ENCODE peak calls at places on chromosomes 1 and 21, in nine cellular contexts. B is cardiac fibroblast, P is neural crest cell, S is GM13977, U is GM13976, O is uterus, X is left ventricle myocardium inferior, Y is RWPE1, V is astrocyte of the spinal cord. A is an unnamed sample.

GRCh38 chr1:69523032-69523431 is 44.7 kb upstream of the LRRC7 start:
- DNase-seq in U (no peak), B (peak; percentile 50), P (no peak), X (no peak), V (peak; percentile 89), O (no peak), Y (peak; percentile 11), S (no peak), A (no peak)

GRCh38 chr1:168786476-168787330 is 57.7 kb upstream of the DPT start:
- DNase-seq in B (no peak), O (no peak), U (no peak), X (no peak), Y (no peak), P (no peak), S (no peak), V (peak; percentile 30), A (no peak)

GRCh38 chr1:59530119-59530518 is 233.2 kb downstream of the FGGY start:
- DNase-seq in B (no peak), X (no peak), P (no peak), Y (no peak), O (no peak), V (no peak), S (no peak), U (no peak), A (no peak)

GRCh38 chr1:74964508-74964907 is 169.7 kb upstream of the LHX8 start:
- DNase-seq in O (no peak), S (no peak), X (no peak), Y (no peak), U (no peak), P (no peak), B (no peak), V (peak; percentile 3), A (no peak)

GRCh38 chr1:203317429-203318228 is 12.3 kb downstream of the BTG2 start:
- DNase-seq in U (no peak), X (no peak), V (no peak), S (no peak), B (no peak), P (no peak), Y (no peak), O (no peak), A (no peak)

GRCh38 chr1:31535561-31535960 is 40.8 kb upstream of the TINAGL1 start:
- DNase-seq in B (no peak), Y (peak; percentile 41), P (no peak), U (no peak), X (no peak), O (no peak), S (no peak), V (no peak), A (no peak)

GRCh38 chr1:68269637-68270430 is 37.5 kb upstream of the WLS start:
- DNase-seq in Y (peak; percentile 59), S (no peak), U (no peak), B (no peak), V (peak; percentile 35), X (no peak), P (no peak), O (no peak), A (no peak)

GRCh38 chr21:36330904-36331303 is 10.9 kb downstream of the MORC3 start:
- DNase-seq in O (peak; percentile 32), P (peak; percentile 13), X (peak; percentile 41), Y (peak; percentile 44), V (peak; percentile 49), S (peak; percentile 65), B (peak; percentile 69), U (peak; percentile 65), A (peak; percentile 61)

GRCh38 chr1:82565546-82565945 is 764.8 kb downstream of the ADGRL2 start:
- DNase-seq in S (no peak), P (no peak), B (peak; percentile 62), X (no peak), V (peak; percentile 91), Y (peak; percentile 41), O (no peak), U (no peak), A (no peak)

GRCh38 chr1:21834094-21834493 is 22.0 kb downstream of the LDLRAD2 start:
- DNase-seq in Y (no peak), P (no peak), S (no peak), O (no peak), X (no peak), U (no peak), B (no peak), V (no peak), A (no peak)

DNA sequence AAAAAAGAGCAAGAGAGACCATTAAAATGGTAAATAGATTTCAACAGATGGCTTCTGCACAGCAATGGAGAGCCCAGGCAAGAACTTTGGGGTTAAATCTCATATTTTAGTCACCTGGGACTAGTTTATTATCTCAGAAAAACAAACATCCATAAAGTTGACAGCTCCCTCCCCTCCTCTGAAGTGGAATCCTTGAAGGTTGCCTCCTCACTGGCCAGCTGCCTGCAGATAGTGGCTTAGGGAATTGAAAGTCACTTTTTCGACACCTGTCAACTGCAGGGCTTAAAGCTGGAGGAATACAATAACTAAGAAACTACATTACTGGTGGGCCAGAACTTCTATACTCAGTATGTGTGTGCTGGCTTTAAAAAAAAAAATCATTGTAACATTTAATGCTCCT is 52.3 kb downstream of the LHX4 start:
- DNase-seq in P (no peak), V (no peak), Y (no peak), U (no peak), X (no peak), O (no peak), S (no peak), B (no peak), A (no peak)
- TF ChIP-seq CTCF in P (no peak), V (no peak), Y (no peak), U (no peak), X (no peak), O (no peak), S (no peak), B (no peak), A (no peak)

GRCh38 chr1:228267962-228268890 is 60.4 kb downstream of the OBSCN start:
- DNase-seq in Y (no peak), X (peak; percentile 52), O (no peak), B (no peak), P (no peak), S (peak; percentile 15), U (no peak), V (no peak), A (no peak)

GRCh38 chr1:228263636-228264035 is 55.8 kb downstream of the OBSCN start:
- DNase-seq in U (no peak), S (no peak), Y (no peak), B (no peak), P (no peak), X (no peak), V (no peak), O (no peak), A (no peak)

GRCh38 chr1:228262475-228262874 is 54.6 kb downstream of the OBSCN start:
- DNase-seq in P (no peak), X (no peak), Y (no peak), U (no peak), O (no peak), S (no peak), B (no peak), V (no peak), A (no peak)

GRCh38 chr1:228264100-228264816 is 56.4 kb downstream of the OBSCN start:
- DNase-seq in B (no peak), Y (no peak), S (no peak), V (no peak), P (no peak), X (no peak), U (no peak), O (no peak), A (no peak)

DNA sequence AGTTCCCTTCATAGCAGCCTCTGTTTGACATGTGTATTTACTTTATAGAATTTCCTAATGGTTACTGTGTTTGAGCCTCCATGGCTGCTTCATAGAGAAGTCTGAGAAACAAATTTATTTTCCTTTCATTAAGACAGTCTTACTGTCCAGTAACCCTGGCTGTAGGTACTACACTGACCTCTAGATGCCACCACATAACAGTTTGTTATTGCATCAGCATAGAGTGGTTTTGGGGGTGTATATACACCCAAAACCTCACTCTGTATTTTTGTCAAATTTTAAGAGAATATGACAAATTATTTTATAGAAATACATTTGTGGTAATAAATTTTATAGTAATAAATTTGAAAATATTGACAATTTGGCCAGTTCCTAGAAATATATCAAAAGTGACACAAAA is 57.3 kb downstream of the OBSCN start:
- DNase-seq in V (no peak), Y (peak; percentile 23), X (no peak), B (peak; percentile 45), P (no peak), U (no peak), S (peak; percentile 41), O (no peak), A (no peak)
- TF ChIP-seq CTCF in V (no peak), Y (peak; percentile 30), X (peak; percentile 18), B (peak; percentile 34), P (peak; percentile 26), U (no peak), S (peak; percentile 28), O (no peak), A (no peak)

DNA sequence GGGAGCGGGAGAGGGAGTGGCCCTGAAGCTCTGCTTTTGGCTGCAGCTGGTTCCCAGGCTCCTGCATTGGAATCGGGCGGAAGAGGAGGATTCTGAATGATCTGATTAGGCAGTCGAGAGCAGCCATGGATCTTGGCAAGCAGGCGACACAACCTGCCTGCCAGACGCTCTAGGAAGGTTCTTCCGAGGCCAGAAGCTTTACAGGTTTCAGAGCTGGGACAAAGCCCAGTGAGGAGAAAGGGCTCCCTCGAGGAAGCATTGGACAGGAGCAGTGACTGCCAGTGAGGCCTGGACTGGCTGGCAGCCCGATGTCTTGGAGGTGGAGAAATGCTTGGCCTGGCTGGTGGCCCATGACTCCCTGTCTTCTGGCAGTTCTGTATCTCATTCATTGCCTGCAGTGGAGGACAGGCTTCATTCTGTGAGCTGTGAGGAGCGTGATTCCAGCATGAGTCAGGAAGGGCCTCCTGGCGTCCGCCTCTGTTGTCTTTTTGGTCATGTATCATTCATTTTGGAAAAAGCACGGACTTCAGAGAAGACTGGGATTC is 132.7 kb upstream of the IPO9 start:
- DNase-seq in P (no peak), O (peak; percentile 84), S (no peak), V (peak; percentile 93), X (peak; percentile 92), Y (peak; percentile 88), B (peak; percentile 92), U (no peak), A (no peak)
- TF ChIP-seq CTCF in P (no peak), O (no peak), S (no peak), V (no peak), X (no peak), Y (no peak), B (no peak), U (no peak), A (no peak)

GRCh38 chr1:99740141-99740540 is 26.3 kb downstream of the FRRS1 start:
- DNase-seq in O (no peak), S (no peak), V (no peak), P (no peak), U (no peak), B (no peak), Y (no peak), X (no peak), A (no peak)

GRCh38 chr1:99735852-99736251 is 30.6 kb downstream of the FRRS1 start:
- DNase-seq in X (no peak), U (no peak), O (no peak), V (no peak), S (no peak), Y (no peak), P (no peak), B (no peak), A (no peak)

GRCh38 chr1:99738858-99739465 is 27.5 kb downstream of the FRRS1 start:
- DNase-seq in U (no peak), O (no peak), S (no peak), V (no peak), B (no peak), P (no peak), Y (no peak), X (no peak), A (no peak)

GRCh38 chr1:99731384-99731783 is 35.1 kb downstream of the FRRS1 start:
- DNase-seq in X (no peak), P (no peak), V (peak; percentile 60), S (no peak), B (no peak), O (no peak), U (no peak), Y (no peak), A (no peak)

GRCh38 chr1:99737016-99737415 is 29.4 kb downstream of the FRRS1 start:
- DNase-seq in P (no peak), B (peak; percentile 81), U (no peak), V (peak; percentile 78), Y (no peak), S (no peak), X (no peak), O (peak; percentile 28), A (no peak)
- TF ChIP-seq CTCF in P (peak; percentile 55), B (peak; percentile 70), U (no peak), V (peak; percentile 56), Y (no peak), S (peak; percentile 29), X (peak; percentile 72), O (peak; percentile 23), A (no peak)

A was measured in GM20000.